ENCODE peak calls at places on chromosomes 3 and 15, in eight cellular contexts. One of them, this sample, is unnamed.

GRCh38 chr15:40280260-40281056 is 2.4 kb downstream of the ANKRD63 start:
- DNase-seq in T1000: no peak
- DNase-seq in stomach: no peak
- DNase-seq in cardiac muscle cell: no peak
- DNase-seq in NCI-H1092 treated with DMSO at 0.1 percent for 48 hours: no peak
- DNase-seq in psoas muscle: no peak
- DNase-seq in fibroblast of pulmonary artery: no peak
- DNase-seq in effector CD4-positive, alpha-beta T cell: no peak
- DNase-seq in this sample: no peak

GRCh38 chr3:71010731-71011455 is 572.6 kb downstream of the FOXP1 start:
- DNase-seq in NCI-H1092 treated with DMSO at 0.1 percent for 48 hours: no peak
- DNase-seq in cardiac muscle cell: no peak
- DNase-seq in fibroblast of pulmonary artery: no peak
- DNase-seq in T1000: no peak
- DNase-seq in psoas muscle: no peak
- DNase-seq in stomach: no peak
- DNase-seq in effector CD4-positive, alpha-beta T cell: peak; percentile 21
- DNase-seq in this sample: no peak

GRCh38 chr3:89227218-89227617 is 119.8 kb downstream of the EPHA3 start:
- DNase-seq in cardiac muscle cell: peak; percentile 5
- DNase-seq in stomach: no peak
- DNase-seq in T1000: no peak
- DNase-seq in effector CD4-positive, alpha-beta T cell: no peak
- DNase-seq in fibroblast of pulmonary artery: peak; percentile 7
- DNase-seq in psoas muscle: no peak
- DNase-seq in NCI-H1092 treated with DMSO at 0.1 percent for 48 hours: no peak
- DNase-seq in this sample: no peak

GRCh38 chr3:122962149-122962548 is 65.4 kb downstream of the SEMA5B start:
- DNase-seq in effector CD4-positive, alpha-beta T cell: no peak
- DNase-seq in NCI-H1092 treated with DMSO at 0.1 percent for 48 hours: no peak
- DNase-seq in T1000: no peak
- DNase-seq in fibroblast of pulmonary artery: no peak
- DNase-seq in cardiac muscle cell: no peak
- DNase-seq in stomach: no peak
- DNase-seq in psoas muscle: no peak
- DNase-seq in this sample: no peak

GRCh38 chr3:56303508-56303907 is 164.8 kb downstream of the ERC2 start:
- DNase-seq in stomach: no peak
- DNase-seq in psoas muscle: no peak
- DNase-seq in T1000: no peak
- DNase-seq in NCI-H1092 treated with DMSO at 0.1 percent for 48 hours: no peak
- DNase-seq in cardiac muscle cell: peak; percentile 84
- DNase-seq in effector CD4-positive, alpha-beta T cell: no peak
- DNase-seq in fibroblast of pulmonary artery: peak; percentile 91
- DNase-seq in this sample: peak; percentile 5

GRCh38 chr3:25781145-25781757 is 2.0 kb downstream of the NGLY1 start:
- DNase-seq in cardiac muscle cell: no peak
- DNase-seq in T1000: no peak
- DNase-seq in psoas muscle: no peak
- DNase-seq in stomach: no peak
- DNase-seq in effector CD4-positive, alpha-beta T cell: no peak
- DNase-seq in NCI-H1092 treated with DMSO at 0.1 percent for 48 hours: no peak
- DNase-seq in fibroblast of pulmonary artery: no peak
- DNase-seq in this sample: no peak

GRCh38 chr3:61876797-61877196 is 315.4 kb downstream of the PTPRG start:
- DNase-seq in NCI-H1092 treated with DMSO at 0.1 percent for 48 hours: no peak
- DNase-seq in psoas muscle: no peak
- DNase-seq in stomach: no peak
- DNase-seq in effector CD4-positive, alpha-beta T cell: no peak
- DNase-seq in T1000: no peak
- DNase-seq in fibroblast of pulmonary artery: peak; percentile 78
- DNase-seq in cardiac muscle cell: peak; percentile 88
- DNase-seq in this sample: no peak

GRCh38 chr3:80688814-80689213 is 921.0 kb upstream of the ROBO1 start:
- DNase-seq in psoas muscle: no peak
- DNase-seq in T1000: no peak
- DNase-seq in effector CD4-positive, alpha-beta T cell: no peak
- DNase-seq in fibroblast of pulmonary artery: peak; percentile 66
- DNase-seq in stomach: no peak
- DNase-seq in cardiac muscle cell: peak; percentile 49
- DNase-seq in NCI-H1092 treated with DMSO at 0.1 percent for 48 hours: peak; percentile 5
- DNase-seq in this sample: no peak

GRCh38 chr15:21261965-21262850 is 178.1 kb downstream of the POTEB3 start:
- DNase-seq in effector CD4-positive, alpha-beta T cell: no peak
- DNase-seq in psoas muscle: peak; percentile 26
- DNase-seq in stomach: no peak
- DNase-seq in cardiac muscle cell: no peak
- DNase-seq in T1000: no peak
- DNase-seq in NCI-H1092 treated with DMSO at 0.1 percent for 48 hours: no peak
- DNase-seq in fibroblast of pulmonary artery: no peak
- DNase-seq in this sample: no peak

GRCh38 chr15:79897701-79898113 is 893 bp upstream of the MTHFS start:
- DNase-seq in effector CD4-positive, alpha-beta T cell: no peak
- DNase-seq in psoas muscle: no peak
- DNase-seq in T1000: no peak
- DNase-seq in NCI-H1092 treated with DMSO at 0.1 percent for 48 hours: no peak
- DNase-seq in cardiac muscle cell: no peak
- DNase-seq in stomach: no peak
- DNase-seq in fibroblast of pulmonary artery: no peak
- DNase-seq in this sample: no peak

GRCh38 chr3:77025476-77025875 is 14.4 kb upstream of the ROBO2 start:
- DNase-seq in cardiac muscle cell: no peak
- DNase-seq in T1000: no peak
- DNase-seq in NCI-H1092 treated with DMSO at 0.1 percent for 48 hours: no peak
- DNase-seq in stomach: no peak
- DNase-seq in psoas muscle: no peak
- DNase-seq in effector CD4-positive, alpha-beta T cell: no peak
- DNase-seq in fibroblast of pulmonary artery: no peak
- DNase-seq in this sample: no peak

GRCh38 chr15:78726870-78727551 is 84.3 kb downstream of the ADAMTS7 start:
- DNase-seq in T1000: no peak
- DNase-seq in cardiac muscle cell: no peak
- DNase-seq in fibroblast of pulmonary artery: no peak
- DNase-seq in stomach: peak; percentile 34
- DNase-seq in NCI-H1092 treated with DMSO at 0.1 percent for 48 hours: no peak
- DNase-seq in effector CD4-positive, alpha-beta T cell: no peak
- DNase-seq in psoas muscle: no peak
- DNase-seq in this sample: peak; percentile 37

GRCh38 chr3:48440590-48440958 is 517 bp downstream of the TMA7 start:
- DNase-seq in psoas muscle: no peak
- DNase-seq in fibroblast of pulmonary artery: peak; percentile 30
- DNase-seq in effector CD4-positive, alpha-beta T cell: no peak
- DNase-seq in stomach: no peak
- DNase-seq in T1000: no peak
- DNase-seq in NCI-H1092 treated with DMSO at 0.1 percent for 48 hours: no peak
- DNase-seq in cardiac muscle cell: peak; percentile 41
- DNase-seq in this sample: no peak

GRCh38 chr3:81666502-81667121 is 94.8 kb downstream of the GBE1 start:
- DNase-seq in stomach: no peak
- DNase-seq in cardiac muscle cell: peak; percentile 49
- DNase-seq in T1000: no peak
- DNase-seq in effector CD4-positive, alpha-beta T cell: no peak
- DNase-seq in psoas muscle: no peak
- DNase-seq in fibroblast of pulmonary artery: peak; percentile 67
- DNase-seq in NCI-H1092 treated with DMSO at 0.1 percent for 48 hours: peak; percentile 3
- DNase-seq in this sample: no peak